ENCODE peak calls at places on chromosomes 12 and 14, in five cellular contexts. E, G, C, P and F are unnamed samples.

GRCh38 chr12:121284551-121285390 is 11.7 kb downstream of the CAMKK2 start:
- DNase-seq in E (no peak), C (no peak), P (no peak), G (no peak), F (no peak)

GRCh38 chr12:52630609-52631200 is 12.3 kb upstream of the KRT73 start:
- DNase-seq in G (no peak), C (no peak), P (no peak), E (no peak), F (no peak)

GRCh38 chr12:93802293-93802692 is 125.1 kb downstream of the CRADD start:
- DNase-seq in C (no peak), E (no peak), G (no peak), P (no peak), F (no peak)

GRCh38 chr14:73888971-73889370 is 2.3 kb downstream of the ZNF410 start:
- DNase-seq in E (no peak), G (no peak), C (no peak), P (no peak), F (no peak)

GRCh38 chr14:84250863-84251262 is 1279.1 kb upstream of the FLRT2 start:
- DNase-seq in P (no peak), C (no peak), E (no peak), G (no peak), F (no peak)

GRCh38 chr14:89746654-89747053 is 207.9 kb downstream of the EFCAB11 start:
- DNase-seq in C (no peak), G (no peak), P (no peak), E (no peak), F (no peak)

GRCh38 chr14:40368314-40368713 is 936.1 kb upstream of the FBXO33 start:
- DNase-seq in C (no peak), P (no peak), G (no peak), E (no peak), F (no peak)

GRCh38 chr12:59645242-59645641 is 49.4 kb downstream of the SLC16A7 start:
- DNase-seq in C (no peak), P (no peak), G (no peak), E (no peak), F (no peak)

GRCh38 chr14:47826809-47827208 is 151.4 kb upstream of the MDGA2 start:
- DNase-seq in G (no peak), C (no peak), E (no peak), P (no peak), F (no peak)

GRCh38 chr12:6956332-6956727 is 5.2 kb downstream of the PTPN6 start:
- DNase-seq in G (no peak), P (no peak), C (no peak), E (no peak), F (no peak)

GRCh38 chr12:115646210-115646609 is 631.3 kb downstream of the MED13L start:
- DNase-seq in E (no peak), G (no peak), C (no peak), P (no peak), F (no peak)

GRCh38 chr14:70013269-70013873 is 134.2 kb downstream of the SMOC1 start:
- DNase-seq in G (no peak), E (peak; percentile 62), C (peak; percentile 32), P (no peak), F (peak; percentile 62)

GRCh38 chr14:20668969-20669368 is 15.4 kb upstream of the RNASE4 start:
- DNase-seq in G (no peak), E (no peak), P (no peak), C (no peak), F (no peak)